ENCODE peak calls at places on chromosomes 3 and 15, in six cellular contexts. Q, Z, G, C, I and W are unnamed samples.

GRCh38 chr15:51367322-51367976 is 26.0 kb downstream of the GLDN start:
- DNase-seq in Q (no peak), Z (peak), G (peak), C (no peak), I (no peak), W (peak)

GRCh38 chr3:124034016-124034808 is 42.3 kb upstream of the ROPN1 start:
- DNase-seq in Q (peak), Z (no peak), G (peak), C (peak), I (peak), W (no peak)

GRCh38 chr15:94287794-94288246 is 56.5 kb downstream of the MCTP2 start:
- DNase-seq in Q (no peak), Z (no peak), G (no peak), C (no peak), I (peak), W (no peak)

GRCh38 chr3:25783661-25784512 is 644 bp upstream of the NGLY1 start:
- DNase-seq in Q (no peak), Z (peak), G (peak), C (peak), I (peak), W (peak)

GRCh38 chr3:89851974-89852621 is 744.7 kb downstream of the EPHA3 start:
- DNase-seq in Q (no peak), Z (peak), G (peak), C (peak), I (no peak), W (peak)

GRCh38 chr3:65974505-65974904 is 64.2 kb downstream of the MAGI1 start:
- DNase-seq in Q (no peak), Z (no peak), G (no peak), C (no peak), I (no peak), W (no peak)

GRCh38 chr3:38649500-38650247 is at the start of gene SCN5A:
- DNase-seq in Q (peak), Z (peak), G (peak), C (no peak), I (peak), W (peak)

GRCh38 chr15:70555713-70556112 is 207.6 kb downstream of the UACA start:
- DNase-seq in Q (no peak), Z (no peak), G (no peak), C (no peak), I (no peak), W (no peak)

GRCh38 chr15:89679221-89679620 is at the start of gene PLIN1:
- DNase-seq in Q (no peak), Z (no peak), G (no peak), C (no peak), I (no peak), W (no peak)
- TF ChIP-seq CTCF in Q (no peak), Z (no peak), G (no peak), C (no peak), I (no peak), W (no peak)

DNA sequence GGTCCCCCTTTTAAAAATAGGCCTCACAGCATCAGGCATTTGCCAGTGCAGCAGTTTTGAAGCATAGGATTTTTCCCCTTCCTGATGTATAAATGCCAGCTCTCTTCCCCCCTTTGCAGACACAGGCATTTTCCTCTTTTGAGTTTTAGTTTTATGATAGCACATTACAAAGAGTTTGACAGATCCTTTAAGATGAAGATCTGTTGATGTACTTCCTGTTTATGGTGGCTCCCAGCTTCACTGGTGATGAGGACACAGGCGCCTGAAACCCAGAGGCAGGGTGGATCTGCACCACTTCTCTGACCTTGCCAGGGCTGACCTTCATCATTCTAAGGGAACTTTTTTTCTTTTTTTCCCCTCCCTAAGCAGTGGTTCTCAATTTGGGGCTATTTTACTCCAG is 243.4 kb downstream of the PTPRG start:
- DNase-seq in Q (no peak), Z (no peak), G (no peak), C (no peak), I (no peak), W (no peak)
- H3K4me3 ChIP-seq in Q (no peak), Z (no peak), G (no peak), C (no peak), I (no peak), W (no peak)

DNA sequence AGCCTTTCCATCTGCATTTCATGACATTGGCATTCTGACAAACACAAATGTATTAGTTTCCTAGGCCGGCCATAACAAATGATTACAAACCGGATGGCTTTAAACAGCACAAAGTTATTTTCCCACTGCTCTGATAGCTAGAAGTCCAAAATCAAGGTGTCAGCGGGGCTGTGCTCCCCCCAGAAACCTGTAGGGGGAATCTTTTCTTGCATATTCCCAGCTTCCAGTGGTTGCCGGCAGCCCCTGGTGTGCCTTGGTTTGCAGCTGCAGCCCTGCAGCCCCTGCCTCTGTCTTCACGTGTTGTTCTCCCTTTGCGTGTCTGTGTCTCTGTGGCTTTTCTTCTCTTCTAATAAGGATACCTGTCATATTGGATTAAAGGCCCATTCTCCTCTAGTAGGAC is 79.0 kb upstream of the CDV3 start:
- DNase-seq in Q (no peak), Z (no peak), G (peak), C (no peak), I (no peak), W (peak)
- TF ChIP-seq CTCF in Q (peak), Z (no peak), G (peak), C (peak), I (peak), W (peak)

DNA sequence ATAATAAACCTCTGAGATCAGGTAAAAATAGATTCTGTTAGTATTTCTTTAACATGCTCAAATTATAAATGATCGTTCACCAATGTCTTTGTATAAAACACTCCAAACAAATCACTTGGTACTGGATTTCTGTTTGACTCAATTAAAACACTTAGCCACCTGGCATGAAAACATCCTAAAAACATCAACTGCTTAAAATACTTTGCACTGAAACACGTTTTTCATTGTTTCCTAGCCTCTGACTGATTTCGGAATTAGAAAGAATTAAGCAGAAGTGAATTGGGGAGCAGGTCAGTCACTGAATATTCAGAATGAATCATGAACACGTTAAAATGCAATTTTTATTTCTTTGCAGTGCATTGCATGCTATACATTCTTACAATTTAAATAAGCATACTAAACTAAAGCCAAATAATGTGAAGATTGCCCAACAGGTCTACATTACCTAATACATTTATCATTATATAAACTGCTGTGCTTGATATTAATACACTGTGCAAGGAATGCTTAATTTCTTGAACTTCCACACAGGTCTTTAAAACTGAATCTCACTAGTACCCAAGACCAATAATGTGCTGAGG is 1.6 kb downstream of the THRB start:
- DNase-seq in Q (no peak), Z (no peak), G (no peak), C (no peak), I (no peak), W (no peak)
- H3K4me3 ChIP-seq in Q (peak), Z (no peak), G (no peak), C (no peak), I (no peak), W (peak)

GRCh38 chr3:149975919-149976318 is 5.2 kb upstream of the PFN2 start:
- DNase-seq in Q (no peak), Z (no peak), G (no peak), C (no peak), I (no peak), W (no peak)
- TF ChIP-seq CTCF in Q (no peak), Z (no peak), G (no peak), C (no peak), I (peak), W (peak)

GRCh38 chr15:77251662-77252061 is 168.2 kb downstream of the PEAK1 start:
- DNase-seq in Q (no peak), Z (no peak), G (peak), C (peak), I (no peak), W (no peak)
- H3K4me3 ChIP-seq in Q (no peak), Z (no peak), G (no peak), C (no peak), I (no peak), W (no peak)

DNA sequence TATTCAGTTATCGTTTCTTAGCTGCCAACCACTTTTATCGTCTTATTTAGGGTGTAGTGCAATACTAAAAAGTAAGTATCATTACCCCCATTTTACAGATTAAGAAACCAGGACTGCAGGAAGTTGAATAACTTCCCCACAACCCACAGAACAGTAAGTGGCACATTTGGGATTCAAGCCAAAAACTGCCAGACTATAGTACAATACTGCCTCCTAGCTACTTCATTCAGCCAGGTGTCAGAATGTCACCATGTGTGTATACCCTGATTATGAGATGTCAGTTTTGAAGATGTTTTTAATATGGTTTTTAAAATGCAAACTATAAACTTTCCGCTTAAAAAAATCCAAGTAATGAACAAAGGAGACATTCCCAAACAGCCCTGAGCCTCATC is 74.2 kb upstream of the PROK2 start:
- DNase-seq in Q (no peak), Z (no peak), G (peak), C (no peak), I (no peak), W (peak)
- TF ChIP-seq CTCF in Q (peak), Z (peak), G (no peak), C (peak), I (peak), W (no peak)